ENCODE peak calls at places on chromosomes 4 and X, in six cellular contexts. J, U, E, P, T and X are unnamed samples.

GRCh38 chrX:49192722-49193328 is 6.7 kb upstream of the PRICKLE3 start:
- DNase-seq in J (no peak), U (peak; percentile 29), E (no peak), P (no peak), T (peak; percentile 55), X (no peak)

GRCh38 chr4:95250544-95251137 is 298.1 kb downstream of the UNC5C start:
- DNase-seq in J (no peak), U (no peak), E (no peak), P (no peak), T (no peak), X (no peak)

GRCh38 chr4:52612341-52612740 is 46.8 kb downstream of the USP46 start:
- DNase-seq in J (no peak), U (no peak), E (no peak), P (no peak), T (no peak), X (no peak)

GRCh38 chr4:169238445-169238844 is 32.3 kb downstream of the SH3RF1 start:
- DNase-seq in J (peak; percentile 6), U (peak; percentile 16), E (no peak), P (no peak), T (no peak), X (no peak)

GRCh38 chrX:100895365-100896075 is 21.4 kb upstream of the NOX1 start:
- DNase-seq in J (no peak), U (peak; percentile 15), E (no peak), P (no peak), T (peak; percentile 56), X (no peak)

GRCh38 chr4:2798399-2799301 is 5.8 kb downstream of the SH3BP2 start:
- DNase-seq in J (peak; percentile 9), U (peak; percentile 73), E (peak; percentile 81), P (peak; percentile 87), T (no peak), X (peak; percentile 75)

GRCh38 chrX:2928127-2928582 is 984 bp downstream of the ARSD start:
- DNase-seq in J (peak; percentile 2), U (peak; percentile 49), E (peak; percentile 67), P (peak; percentile 66), T (no peak), X (peak; percentile 85)

GRCh38 chr4:120801171-120801758 is 121.3 kb downstream of the PRDM5 start:
- DNase-seq in J (peak; percentile 5), U (no peak), E (peak; percentile 64), P (peak; percentile 64), T (no peak), X (no peak)

GRCh38 chr4:36285784-36286480 is 4.5 kb downstream of the DTHD1 start:
- DNase-seq in J (no peak), U (peak; percentile 8), E (no peak), P (no peak), T (no peak), X (no peak)

GRCh38 chr4:17962171-17962570 is 59.4 kb downstream of the LCORL start:
- DNase-seq in J (no peak), U (no peak), E (no peak), P (no peak), T (no peak), X (no peak)

GRCh38 chr4:6422105-6422504 is 50.3 kb downstream of the PPP2R2C start:
- DNase-seq in J (no peak), U (no peak), E (no peak), P (no peak), T (no peak), X (no peak)

GRCh38 chr4:185987976-185988627 is 80.9 kb upstream of the TLR3 start:
- DNase-seq in J (no peak), U (no peak), E (no peak), P (no peak), T (no peak), X (no peak)

GRCh38 chr4:151322565-151322964 is 2.8 kb downstream of the SH3D19 start:
- DNase-seq in J (no peak), U (no peak), E (no peak), P (no peak), T (no peak), X (no peak)

GRCh38 chr4:168384437-168385141 is 66.0 kb upstream of the DDX60 start:
- DNase-seq in J (no peak), U (peak; percentile 9), E (no peak), P (no peak), T (no peak), X (no peak)

GRCh38 chrX:20181563-20182329 is 40.1 kb upstream of the EIF1AX start:
- DNase-seq in J (no peak), U (no peak), E (no peak), P (no peak), T (no peak), X (no peak)

GRCh38 chrX:139930923-139931645 is 1.8 kb downstream of the ATP11C start:
- DNase-seq in J (no peak), U (peak; percentile 2), E (no peak), P (no peak), T (peak; percentile 16), X (no peak)

GRCh38 chr4:54400188-54400587 is 171.1 kb downstream of the PDGFRA start:
- DNase-seq in J (no peak), U (no peak), E (no peak), P (no peak), T (no peak), X (no peak)

GRCh38 chrX:117305168-117305766 is 811.3 kb downstream of the KLHL13 start:
- DNase-seq in J (no peak), U (no peak), E (no peak), P (no peak), T (no peak), X (no peak)

GRCh38 chr4:169253904-169254303 is 16.9 kb downstream of the SH3RF1 start:
- DNase-seq in J (no peak), U (no peak), E (no peak), P (no peak), T (peak; percentile 51), X (no peak)

GRCh38 chr4:155900402-155900801 is 3.1 kb upstream of the TDO2 start:
- DNase-seq in J (no peak), U (no peak), E (no peak), P (no peak), T (peak; percentile 31), X (no peak)

GRCh38 chr4:72286185-72286584 is 254.4 kb downstream of the NPFFR2 start:
- DNase-seq in J (no peak), U (no peak), E (no peak), P (no peak), T (peak; percentile 2), X (no peak)

GRCh38 chrX:81174286-81174685 is 27.4 kb downstream of the HMGN5 start:
- DNase-seq in J (no peak), U (no peak), E (no peak), P (no peak), T (peak; percentile 11), X (no peak)

GRCh38 chr4:48698029-48698901 is 81.8 kb downstream of the FRYL start:
- DNase-seq in J (no peak), U (peak; percentile 73), E (no peak), P (peak; percentile 68), T (peak; percentile 64), X (no peak)

GRCh38 chr4:179399054-179399782 is 1957.0 kb upstream of the AGA start:
- DNase-seq in J (no peak), U (no peak), E (no peak), P (no peak), T (no peak), X (no peak)

GRCh38 chrX:9342581-9343051 is 122.2 kb upstream of the TBL1X start:
- DNase-seq in J (peak; percentile 31), U (peak; percentile 80), E (peak; percentile 92), P (peak; percentile 87), T (peak; percentile 91), X (peak; percentile 92)
- H3K27ac ChIP-seq in J (peak overlapping the region; percentile 76), U (no peak overlapping the region), E (peak overlapping the region; percentile 75), P (peak overlapping the region; percentile 17), T (peak overlapping the region; percentile 80), X (peak overlapping the region; percentile 65)

DNA sequence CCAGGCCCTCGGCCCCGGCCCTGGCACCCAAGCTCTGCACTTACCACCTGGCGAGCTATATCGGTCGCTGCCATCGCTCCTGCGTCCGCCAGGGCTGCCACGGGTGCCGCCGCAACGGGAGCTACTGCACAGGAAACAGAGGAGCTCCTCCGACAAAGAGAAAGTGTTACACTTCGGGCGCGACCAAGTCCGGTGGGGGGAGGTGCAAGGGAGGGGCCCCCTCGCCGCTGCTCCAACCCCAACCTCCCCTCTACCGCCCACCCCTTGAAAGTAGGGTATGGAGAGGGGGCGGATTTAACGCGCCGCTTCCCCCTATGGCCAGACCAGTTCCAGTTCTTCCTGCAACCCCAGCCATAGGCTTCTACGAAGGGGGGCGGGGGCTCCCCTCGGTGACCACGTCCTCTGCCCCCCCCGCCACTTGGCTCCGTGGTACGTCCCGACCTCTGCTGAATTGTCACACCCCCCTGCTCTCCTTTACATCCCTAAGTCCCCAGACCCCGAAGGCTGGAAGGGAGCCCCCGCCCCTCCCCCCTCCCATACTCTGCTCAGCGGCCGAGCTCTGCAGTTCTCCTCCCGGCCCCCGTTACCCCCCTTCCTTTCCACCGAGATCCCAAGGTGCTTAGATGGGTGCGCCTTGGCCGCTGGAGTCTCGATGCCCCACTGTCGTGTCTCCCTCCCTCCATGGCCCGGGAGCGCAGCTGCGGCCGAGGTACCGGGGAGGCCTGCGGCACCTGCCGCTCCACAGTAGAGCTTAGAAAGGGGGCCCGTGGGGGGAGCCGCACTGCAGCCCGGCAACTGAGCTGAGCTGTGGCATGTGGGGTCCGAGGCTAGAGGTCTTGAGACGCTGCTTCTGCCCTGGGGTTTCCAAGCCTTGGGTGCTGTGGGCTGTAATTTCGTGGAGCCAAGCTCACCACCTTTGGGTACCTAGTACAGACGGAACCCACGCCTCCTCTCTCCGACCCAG is at the start of gene SEPTIN6:
- DNase-seq in J (peak; percentile 3), U (peak; percentile 66), E (peak; percentile 76), P (peak; percentile 77), T (peak; percentile 75), X (peak; percentile 84)
- TF ChIP-seq CTCF in J (no peak), U (no peak), E (no peak), P (no peak), T (no peak), X (no peak)

GRCh38 chr4:184793735-184794355 is 31.9 kb downstream of the ACSL1 start:
- DNase-seq in J (no peak), U (no peak), E (no peak), P (no peak), T (no peak), X (no peak)

GRCh38 chr4:184792950-184793555 is 32.7 kb downstream of the ACSL1 start:
- DNase-seq in J (no peak), U (peak; percentile 63), E (no peak), P (no peak), T (peak; percentile 20), X (no peak)

GRCh38 chr4:184796906-184797305 is 28.9 kb downstream of the ACSL1 start:
- DNase-seq in J (no peak), U (no peak), E (peak; percentile 33), P (no peak), T (no peak), X (no peak)

GRCh38 chr4:184794470-184794869 is 31.3 kb downstream of the ACSL1 start:
- DNase-seq in J (no peak), U (no peak), E (no peak), P (no peak), T (no peak), X (no peak)

GRCh38 chr4:184795214-184795844 is 30.4 kb downstream of the ACSL1 start:
- DNase-seq in J (no peak), U (no peak), E (no peak), P (no peak), T (no peak), X (no peak)
- H3K27ac ChIP-seq in J (peak overlapping the region; percentile 73), U (peak overlapping the region; percentile 66), E (peak overlapping the region; percentile 21), P (no peak overlapping the region), T (no peak overlapping the region), X (peak overlapping the region; percentile 34)

DNA sequence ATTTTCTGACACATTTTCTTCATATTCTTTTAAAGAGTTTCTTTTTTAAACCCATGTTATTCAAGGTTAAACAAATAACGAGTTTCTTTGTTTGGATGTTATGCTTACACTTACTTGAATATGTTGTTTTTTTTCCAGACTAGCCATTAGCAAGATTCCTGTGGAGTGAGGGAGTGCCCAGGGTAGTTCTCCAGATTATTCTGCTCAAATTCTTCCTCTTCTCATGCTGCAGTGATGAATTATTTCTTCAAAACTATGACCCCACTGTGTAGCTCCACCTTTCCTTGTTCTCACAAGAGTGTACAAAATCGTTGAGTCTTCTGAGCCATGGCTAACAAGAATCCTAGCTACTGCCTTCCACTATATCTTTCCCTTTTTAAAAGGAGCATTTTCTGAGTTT is 134.1 kb upstream of the ELOVL6 start:
- DNase-seq in J (no peak), U (no peak), E (no peak), P (no peak), T (no peak), X (no peak)
- TF ChIP-seq CTCF in J (no peak), U (no peak), E (no peak), P (no peak), T (no peak), X (no peak)